ENCODE peak calls at places on chromosomes 7 and 10, in four cellular contexts. One of them, this sample, is unnamed. For H3K4me1, the result is how much of the 10 kb centered on the place peaks cover.

GRCh38 chr10:80468806-80469421 is 14.8 kb downstream of the TSPAN14 start:
- DNase-seq in sigmoid colon: no peak
- DNase-seq in transverse colon: no peak
- DNase-seq in pancreas: no peak
- DNase-seq in this sample: no peak

GRCh38 chr7:139557857-139558581 is 34.5 kb downstream of the CLEC2L start:
- DNase-seq in sigmoid colon: no peak
- DNase-seq in transverse colon: peak
- DNase-seq in pancreas: no peak
- DNase-seq in this sample: no peak

GRCh38 chr7:7757576-7757975 is 39.2 kb upstream of the RPA3 start:
- DNase-seq in sigmoid colon: no peak
- DNase-seq in transverse colon: no peak
- DNase-seq in pancreas: no peak
- DNase-seq in this sample: no peak

GRCh38 chr7:158572000-158572828 is 15.4 kb downstream of the PTPRN2 start:
- DNase-seq in sigmoid colon: no peak
- DNase-seq in transverse colon: no peak
- DNase-seq in pancreas: no peak
- DNase-seq in this sample: no peak

GRCh38 chr7:43792471-43792870 is 34.0 kb downstream of the BLVRA start:
- DNase-seq in sigmoid colon: no peak
- DNase-seq in transverse colon: no peak
- DNase-seq in pancreas: no peak
- DNase-seq in this sample: no peak

GRCh38 chr7:158549176-158549833 is 38.3 kb downstream of the PTPRN2 start:
- DNase-seq in sigmoid colon: no peak
- DNase-seq in transverse colon: no peak
- DNase-seq in pancreas: no peak
- DNase-seq in this sample: peak

GRCh38 chr7:149334219-149334618 is 72.2 kb downstream of the ZNF783 start:
- DNase-seq in sigmoid colon: no peak
- DNase-seq in transverse colon: no peak
- DNase-seq in pancreas: no peak
- DNase-seq in this sample: no peak

GRCh38 chr10:110936757-110937156 is 17.4 kb downstream of the SHOC2 start:
- DNase-seq in sigmoid colon: no peak
- DNase-seq in transverse colon: no peak
- DNase-seq in pancreas: no peak
- DNase-seq in this sample: no peak

GRCh38 chr7:34839645-34840044 is 181.6 kb downstream of the NPSR1 start:
- DNase-seq in sigmoid colon: no peak
- DNase-seq in transverse colon: no peak
- DNase-seq in pancreas: no peak
- DNase-seq in this sample: no peak

GRCh38 chr7:117127585-117128168 is 174.4 kb downstream of the ST7 start:
- DNase-seq in sigmoid colon: peak
- DNase-seq in transverse colon: peak
- DNase-seq in pancreas: peak
- DNase-seq in this sample: no peak

GRCh38 chr10:112360308-112361270 is 13.3 kb upstream of the ACSL5 start:
- DNase-seq in sigmoid colon: no peak
- DNase-seq in transverse colon: peak
- DNase-seq in pancreas: no peak
- DNase-seq in this sample: no peak

GRCh38 chr7:68050627-68051026 is 1054.0 kb downstream of the TYW1 start:
- DNase-seq in sigmoid colon: no peak
- DNase-seq in transverse colon: no peak
- DNase-seq in pancreas: no peak
- DNase-seq in this sample: peak

GRCh38 chr7:22083711-22084289 is 138.1 kb upstream of the CDCA7L start:
- DNase-seq in sigmoid colon: no peak
- DNase-seq in transverse colon: no peak
- DNase-seq in pancreas: no peak
- DNase-seq in this sample: peak

GRCh38 chr10:49649294-49649693 is 30.2 kb upstream of the C10orf53 start:
- DNase-seq in sigmoid colon: no peak
- DNase-seq in transverse colon: no peak
- DNase-seq in pancreas: peak
- DNase-seq in this sample: no peak

GRCh38 chr10:22268503-22268902 is 47.7 kb upstream of the COMMD3 start:
- DNase-seq in sigmoid colon: no peak
- DNase-seq in transverse colon: no peak
- DNase-seq in pancreas: no peak
- DNase-seq in this sample: no peak

GRCh38 chr7:24820730-24821044 is 63.4 kb upstream of the GSDME start:
- DNase-seq in sigmoid colon: no peak
- DNase-seq in transverse colon: no peak
- DNase-seq in pancreas: no peak
- DNase-seq in this sample: no peak

DNA sequence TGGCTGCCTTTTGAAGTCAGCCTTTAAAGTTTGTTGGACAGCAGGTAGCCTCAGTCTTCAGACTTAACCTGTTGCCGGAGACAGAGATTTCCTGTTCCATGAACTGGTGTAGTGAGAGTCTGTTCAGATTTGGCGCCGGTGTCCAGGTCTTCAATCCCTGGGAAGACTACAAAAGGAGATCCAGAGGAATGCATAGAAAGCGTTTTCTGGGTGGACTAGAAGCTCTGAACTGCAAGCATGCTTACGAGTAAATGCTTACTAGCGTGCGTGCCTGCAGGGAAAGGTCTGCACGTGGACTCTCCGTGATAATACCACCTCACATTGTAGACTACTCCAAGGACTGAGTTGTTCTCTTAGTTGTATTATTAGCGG is 872 bp downstream of the GLRX3 start:
- DNase-seq in sigmoid colon: no peak
- DNase-seq in transverse colon: no peak
- DNase-seq in pancreas: no peak
- DNase-seq in this sample: no peak
- H3K4me1 ChIP-seq in sigmoid colon: half or more
- H3K4me1 ChIP-seq in transverse colon: under half
- H3K4me1 ChIP-seq in pancreas: under half
- H3K4me1 ChIP-seq in this sample: under half

GRCh38 chr10:26737730-26738129 is 40.2 kb downstream of the PDSS1 start:
- DNase-seq in sigmoid colon: no peak
- DNase-seq in transverse colon: no peak
- DNase-seq in pancreas: no peak
- DNase-seq in this sample: no peak

GRCh38 chr10:26741368-26741767 is 43.9 kb downstream of the PDSS1 start:
- DNase-seq in sigmoid colon: no peak
- DNase-seq in transverse colon: no peak
- DNase-seq in pancreas: no peak
- DNase-seq in this sample: no peak

GRCh38 chr10:26739087-26739631 is 41.7 kb downstream of the PDSS1 start:
- DNase-seq in sigmoid colon: no peak
- DNase-seq in transverse colon: no peak
- DNase-seq in pancreas: no peak
- DNase-seq in this sample: no peak

GRCh38 chr10:26735435-26735834 is 37.9 kb downstream of the PDSS1 start:
- DNase-seq in sigmoid colon: no peak
- DNase-seq in transverse colon: no peak
- DNase-seq in pancreas: no peak
- DNase-seq in this sample: no peak

GRCh38 chr10:26738354-26738753 is 40.9 kb downstream of the PDSS1 start:
- DNase-seq in sigmoid colon: no peak
- DNase-seq in transverse colon: no peak
- DNase-seq in pancreas: no peak
- DNase-seq in this sample: no peak
- H3K27ac ChIP-seq in sigmoid colon: no peak
- H3K27ac ChIP-seq in transverse colon: no peak
- H3K27ac ChIP-seq in pancreas: no peak
- H3K27ac ChIP-seq in this sample: no peak

GRCh38 chr7:96211954-96212353 is 109.9 kb downstream of the SLC25A13 start:
- DNase-seq in sigmoid colon: no peak
- DNase-seq in transverse colon: no peak
- DNase-seq in pancreas: no peak
- DNase-seq in this sample: no peak
- TF ChIP-seq CTCF in sigmoid colon: no peak
- TF ChIP-seq CTCF in transverse colon: no peak
- TF ChIP-seq CTCF in pancreas: no peak
- TF ChIP-seq CTCF in this sample: no peak

DNA sequence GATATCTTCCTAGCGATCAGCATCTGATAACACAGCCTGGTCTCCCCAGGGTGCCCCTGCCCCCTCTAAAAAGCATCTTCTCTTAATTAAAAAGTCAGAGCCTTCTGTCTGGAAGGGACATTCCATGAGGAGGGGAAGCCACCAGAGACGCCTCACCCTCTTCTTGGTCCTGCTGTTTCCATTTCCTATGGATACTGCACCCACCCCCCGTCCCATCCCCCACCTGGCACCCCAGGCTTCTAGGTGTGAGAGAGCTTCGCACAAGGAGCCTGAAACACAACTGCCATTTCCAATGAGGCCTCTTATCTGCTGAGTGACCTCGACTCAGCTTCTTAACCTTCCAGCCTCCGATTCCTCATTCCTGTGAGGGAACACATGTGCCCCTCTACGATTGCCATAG is 51.4 kb downstream of the COL13A1 start:
- DNase-seq in sigmoid colon: no peak
- DNase-seq in transverse colon: no peak
- DNase-seq in pancreas: no peak
- DNase-seq in this sample: no peak
- H3K4me1 ChIP-seq in sigmoid colon: under half
- H3K4me1 ChIP-seq in transverse colon: under half
- H3K4me1 ChIP-seq in pancreas: under half
- H3K4me1 ChIP-seq in this sample: under half

GRCh38 chr7:130374507-130374906 is 5.8 kb upstream of the CPA1 start:
- DNase-seq in sigmoid colon: no peak
- DNase-seq in transverse colon: no peak
- DNase-seq in pancreas: no peak
- DNase-seq in this sample: no peak
- H3K27ac ChIP-seq in sigmoid colon: peak
- H3K27ac ChIP-seq in transverse colon: peak
- H3K27ac ChIP-seq in pancreas: peak
- H3K27ac ChIP-seq in this sample: peak

GRCh38 chr10:86438091-86438749 is 71.6 kb upstream of the GRID1 start:
- DNase-seq in sigmoid colon: no peak
- DNase-seq in transverse colon: no peak
- DNase-seq in pancreas: no peak
- DNase-seq in this sample: peak

GRCh38 chr10:86436963-86437362 is 70.4 kb upstream of the GRID1 start:
- DNase-seq in sigmoid colon: no peak
- DNase-seq in transverse colon: no peak
- DNase-seq in pancreas: no peak
- DNase-seq in this sample: no peak

GRCh38 chr10:86434651-86435050 is 68.1 kb upstream of the GRID1 start:
- DNase-seq in sigmoid colon: no peak
- DNase-seq in transverse colon: no peak
- DNase-seq in pancreas: no peak
- DNase-seq in this sample: no peak

GRCh38 chr10:86439544-86439943 is 72.9 kb upstream of the GRID1 start:
- DNase-seq in sigmoid colon: peak
- DNase-seq in transverse colon: peak
- DNase-seq in pancreas: peak
- DNase-seq in this sample: peak

GRCh38 chr10:86437447-86437846 is 70.9 kb upstream of the GRID1 start:
- DNase-seq in sigmoid colon: no peak
- DNase-seq in transverse colon: no peak
- DNase-seq in pancreas: no peak
- DNase-seq in this sample: no peak
- TF ChIP-seq CTCF in sigmoid colon: no peak
- TF ChIP-seq CTCF in transverse colon: no peak
- TF ChIP-seq CTCF in pancreas: no peak
- TF ChIP-seq CTCF in this sample: no peak

DNA sequence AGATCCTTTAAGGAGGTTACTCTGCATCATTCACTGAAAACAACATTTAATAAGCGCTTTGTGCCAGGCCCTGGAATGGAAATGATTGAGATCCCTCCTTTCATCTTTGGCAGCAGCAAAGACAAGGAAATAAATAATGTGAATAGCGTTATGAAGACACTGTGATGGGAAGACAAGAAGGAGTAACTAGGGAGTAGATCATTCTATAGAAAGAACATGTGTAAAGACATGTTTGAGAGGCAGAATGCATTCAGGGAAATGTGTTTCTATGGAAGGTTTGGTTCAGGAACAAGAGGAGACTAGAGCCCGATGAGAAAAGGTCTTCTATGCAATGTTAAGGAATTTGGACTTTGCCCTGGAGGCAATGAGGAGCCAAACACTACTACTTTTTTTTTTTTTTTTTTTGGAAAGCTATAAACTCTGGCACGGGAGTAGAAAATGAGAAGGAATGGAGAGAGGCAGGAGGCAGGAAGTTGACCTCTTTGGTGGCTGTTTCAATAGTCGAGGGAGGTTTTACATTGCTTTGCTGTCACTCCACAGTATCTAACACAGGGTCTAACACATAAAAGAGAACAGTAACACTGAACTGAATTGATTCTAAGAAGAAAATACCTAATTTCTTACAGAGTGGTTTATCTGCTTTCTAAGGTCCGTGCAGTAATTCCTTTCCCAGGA is 44.9 kb downstream of the SMURF1 start:
- DNase-seq in sigmoid colon: no peak
- DNase-seq in transverse colon: no peak
- DNase-seq in pancreas: no peak
- DNase-seq in this sample: no peak
- H3K4me1 ChIP-seq in sigmoid colon: under half
- H3K4me1 ChIP-seq in transverse colon: under half
- H3K4me1 ChIP-seq in pancreas: half or more
- H3K4me1 ChIP-seq in this sample: under half

GRCh38 chr7:138289864-138290263 is 170.2 kb upstream of the TRIM24 start:
- DNase-seq in sigmoid colon: no peak
- DNase-seq in transverse colon: no peak
- DNase-seq in pancreas: no peak
- DNase-seq in this sample: no peak
- H3K27ac ChIP-seq in sigmoid colon: no peak
- H3K27ac ChIP-seq in transverse colon: no peak
- H3K27ac ChIP-seq in pancreas: no peak
- H3K27ac ChIP-seq in this sample: no peak

This sample was measured in right lobe of liver.